ENCODE peak calls at places on chromosomes 2 and 18, in five cellular contexts. S, Q, V, E and B are unnamed samples.

GRCh38 chr2:111252436-111252835 is 131.7 kb downstream of the BCL2L11 start:
- DNase-seq in S (no peak), Q (no peak), V (no peak), E (no peak), B (no peak)

GRCh38 chr18:30044496-30044895 is 998.0 kb downstream of the DSC3 start:
- DNase-seq in S (no peak), Q (no peak), V (no peak), E (no peak), B (no peak)

GRCh38 chr2:97718051-97718882 is 4.9 kb downstream of the ZAP70 start:
- DNase-seq in S (peak; percentile 55), Q (no peak), V (peak; percentile 59), E (peak; percentile 25), B (peak; percentile 89)

GRCh38 chr2:132424526-132425121 is 8.0 kb downstream of the GPR39 start:
- DNase-seq in S (no peak), Q (no peak), V (no peak), E (no peak), B (no peak)

GRCh38 chr18:43539862-43540261 is 262.6 kb upstream of the SYT4 start:
- DNase-seq in S (no peak), Q (no peak), V (no peak), E (no peak), B (no peak)

GRCh38 chr2:179952658-179953057 is 54.4 kb downstream of the CWC22 start:
- DNase-seq in S (no peak), Q (no peak), V (no peak), E (no peak), B (no peak)

GRCh38 chr2:84474176-84474575 is 15.1 kb upstream of the SUCLG1 start:
- DNase-seq in S (no peak), Q (peak; percentile 66), V (no peak), E (no peak), B (no peak)

GRCh38 chr2:72150961-72151356 is 3.3 kb upstream of the CYP26B1 start:
- DNase-seq in S (peak; percentile 40), Q (peak; percentile 2), V (no peak), E (no peak), B (no peak)

GRCh38 chr2:134173338-134174016 is 80.4 kb upstream of the MGAT5 start:
- DNase-seq in S (no peak), Q (no peak), V (no peak), E (peak; percentile 80), B (no peak)

GRCh38 chr2:122210898-122211605 is 455.6 kb downstream of the TSN start:
- DNase-seq in S (no peak), Q (no peak), V (no peak), E (no peak), B (no peak)

GRCh38 chr2:228048838-228049490 is 132.5 kb downstream of the SPHKAP start:
- DNase-seq in S (no peak), Q (no peak), V (no peak), E (peak; percentile 30), B (no peak)

GRCh38 chr2:236088368-236089057 is 79.7 kb downstream of the GBX2 start:
- DNase-seq in S (no peak), Q (no peak), V (no peak), E (no peak), B (no peak)

GRCh38 chr2:53715568-53715967 is 52.0 kb upstream of the CHAC2 start:
- DNase-seq in S (no peak), Q (no peak), V (no peak), E (no peak), B (no peak)

GRCh38 chr2:127049927-127050802 is 56.8 kb downstream of the BIN1 start:
- DNase-seq in S (peak; percentile 78), Q (no peak), V (peak; percentile 94), E (peak; percentile 47), B (peak; percentile 77)

GRCh38 chr18:13566941-13567762 is 159.2 kb downstream of the FAM210A start:
- DNase-seq in S (peak; percentile 82), Q (no peak), V (no peak), E (peak; percentile 73), B (no peak)

GRCh38 chr18:36769611-36770314 is 59.0 kb downstream of the TPGS2 start:
- DNase-seq in S (no peak), Q (no peak), V (no peak), E (no peak), B (no peak)

GRCh38 chr18:27057459-27058302 is 127.4 kb downstream of the CHST9 start:
- DNase-seq in S (no peak), Q (peak; percentile 20), V (no peak), E (peak; percentile 50), B (no peak)

GRCh38 chr2:74413001-74413698 is 8.3 kb downstream of the C2orf81 start:
- DNase-seq in S (no peak), Q (no peak), V (no peak), E (no peak), B (no peak)

GRCh38 chr18:11366410-11366809 is 217.0 kb upstream of the PIEZO2 start:
- DNase-seq in S (no peak), Q (no peak), V (no peak), E (peak; percentile 49), B (no peak)

GRCh38 chr2:186546842-186547241 is 43.0 kb upstream of the ITGAV start:
- DNase-seq in S (no peak), Q (no peak), V (no peak), E (no peak), B (no peak)

GRCh38 chr2:212922701-212923100 is 228.7 kb downstream of the IKZF2 start:
- DNase-seq in S (no peak), Q (no peak), V (no peak), E (no peak), B (no peak)

GRCh38 chr2:61340242-61340641 is 130.6 kb downstream of the USP34 start:
- DNase-seq in S (no peak), Q (no peak), V (no peak), E (no peak), B (no peak)

GRCh38 chr18:47163241-47163640 is 12.9 kb downstream of the IER3IP1 start:
- DNase-seq in S (no peak), Q (no peak), V (no peak), E (no peak), B (no peak)

GRCh38 chr2:150555957-150556356 is 68.5 kb upstream of the RND3 start:
- DNase-seq in S (no peak), Q (no peak), V (no peak), E (no peak), B (no peak)

GRCh38 chr2:84847326-84848050 is 33.4 kb downstream of the TRABD2A start:
- DNase-seq in S (no peak), Q (no peak), V (no peak), E (no peak), B (no peak)

GRCh38 chr2:138531913-138532312 is 30.3 kb downstream of the SPOPL start:
- DNase-seq in S (no peak), Q (no peak), V (no peak), E (no peak), B (no peak)

GRCh38 chr2:231600619-231601355 is 8.1 kb downstream of the TEX44 start:
- DNase-seq in S (no peak), Q (no peak), V (no peak), E (no peak), B (no peak)

GRCh38 chr2:241553512-241553830 is 5.1 kb upstream of the BOK start:
- DNase-seq in S (no peak), Q (no peak), V (no peak), E (no peak), B (no peak)

GRCh38 chr2:44789971-44790721 is 151.4 kb upstream of the SIX3 start:
- DNase-seq in S (no peak), Q (no peak), V (no peak), E (no peak), B (no peak)

GRCh38 chr2:11026286-11026921 is 114.7 kb downstream of the KCNF1 start:
- DNase-seq in S (no peak), Q (no peak), V (no peak), E (no peak), B (no peak)

GRCh38 chr2:121489284-121489683 is 41.4 kb upstream of the RNU4ATAC start:
- DNase-seq in S (no peak), Q (no peak), V (no peak), E (no peak), B (no peak)

GRCh38 chr2:223950448-223951347 is 5.6 kb upstream of the WDFY1 start:
- DNase-seq in S (no peak), Q (no peak), V (no peak), E (no peak), B (no peak)
- TF ChIP-seq POLR2A in S (no peak), Q (no peak), V (no peak), E (no peak), B (no peak)

DNA sequence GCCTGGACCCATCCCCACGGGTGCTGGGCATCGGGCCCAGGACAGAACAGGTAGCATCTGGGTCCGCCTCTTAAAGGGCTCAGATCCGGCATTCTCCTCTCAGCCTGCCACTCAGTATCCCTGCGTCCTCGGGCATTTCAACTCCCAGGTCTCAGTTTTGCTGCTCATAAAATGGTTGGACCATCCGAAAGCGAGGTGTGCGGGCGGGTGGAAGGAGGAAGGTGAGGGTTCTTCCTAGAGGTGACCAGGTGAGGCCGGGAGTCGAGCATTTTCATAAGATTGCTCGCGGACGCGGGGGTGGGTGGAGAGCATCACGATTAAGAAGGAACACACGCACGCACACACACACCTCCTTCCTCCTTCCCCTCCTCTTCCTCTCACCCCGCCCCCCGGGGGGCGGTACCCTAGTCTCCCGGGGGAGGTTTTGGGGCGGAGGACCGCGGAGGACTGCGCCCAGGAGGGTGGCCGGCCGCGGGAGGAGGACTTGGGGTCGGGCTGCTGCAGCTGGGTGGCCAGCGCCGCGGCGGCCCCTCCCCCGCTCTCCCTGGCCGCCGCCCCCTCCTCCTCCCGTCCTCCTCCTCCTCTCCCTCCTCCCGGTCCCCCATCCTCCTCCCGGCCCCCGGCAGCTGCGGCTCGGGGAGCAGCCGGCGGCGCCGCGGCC is 97.9 kb upstream of the GPR45 start:
- DNase-seq in S (no peak), Q (peak; percentile 82), V (peak; percentile 33), E (no peak), B (no peak)
- TF ChIP-seq POLR2A in S (no peak), Q (no peak), V (no peak), E (no peak), B (no peak)

DNA sequence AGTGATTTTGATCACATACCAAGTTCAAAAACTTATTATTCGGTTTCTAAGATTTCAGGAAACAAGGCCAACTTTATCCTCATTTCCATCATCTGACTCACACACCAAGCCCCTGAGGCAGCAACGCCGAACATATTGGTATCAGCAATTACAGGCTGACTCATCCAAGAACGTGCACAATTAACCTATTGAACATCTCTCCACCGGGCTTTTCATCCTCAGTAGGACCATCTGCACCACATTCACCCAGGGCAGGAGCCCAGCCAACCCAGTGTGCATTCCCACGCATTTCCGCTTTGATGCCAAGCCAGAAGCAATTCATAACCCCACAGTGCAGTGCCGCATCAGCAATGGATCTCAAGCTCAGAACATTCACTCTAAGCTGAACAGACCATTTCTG is 52.9 kb downstream of the SCG2 start:
- DNase-seq in S (no peak), Q (peak; percentile 23), V (no peak), E (no peak), B (no peak)
- TF ChIP-seq POLR2A in S (no peak), Q (no peak), V (no peak), E (no peak), B (no peak)

GRCh38 chr2:25548587-25548986 is 124.8 kb downstream of the DTNB start:
- DNase-seq in S (no peak), Q (no peak), V (no peak), E (no peak), B (no peak)

GRCh38 chr2:25557179-25558036 is 116.0 kb downstream of the DTNB start:
- DNase-seq in S (no peak), Q (no peak), V (no peak), E (no peak), B (no peak)

GRCh38 chr2:25558262-25558661 is 115.1 kb downstream of the DTNB start:
- DNase-seq in S (no peak), Q (no peak), V (peak; percentile 42), E (no peak), B (no peak)

GRCh38 chr2:25546852-25547251 is 126.5 kb downstream of the DTNB start:
- DNase-seq in S (no peak), Q (no peak), V (no peak), E (no peak), B (no peak)

GRCh38 chr2:25552343-25552742 is 121.0 kb downstream of the DTNB start:
- DNase-seq in S (no peak), Q (no peak), V (no peak), E (no peak), B (no peak)
- TF ChIP-seq POLR2A in S (no peak), Q (no peak), V (no peak), E (no peak), B (no peak)